ENCODE peak calls at places on chromosomes 6 and 20, in eight cellular contexts. G is fibroblast of pulmonary artery, O is tibial nerve, V is Calu3, C is type B pancreatic cell, Q is OCI-LY7, Z is astrocyte of the spinal cord, Y is fibroblast of lung. X is an unnamed sample.

GRCh38 chr6:137926985-137927384 is 59.9 kb downstream of the TNFAIP3 start:
- DNase-seq in G (no peak), O (no peak), V (no peak), C (no peak), Q (no peak), Z (no peak), Y (no peak), X (no peak)

GRCh38 chr6:119384444-119384843 is 34.9 kb upstream of the MAN1A1 start:
- DNase-seq in G (peak), O (no peak), V (no peak), C (no peak), Q (no peak), Z (peak), Y (peak), X (no peak)

GRCh38 chr6:144855812-144856531 is 570.8 kb downstream of the UTRN start:
- DNase-seq in G (no peak), O (no peak), V (no peak), C (no peak), Q (no peak), Z (no peak), Y (no peak), X (no peak)

GRCh38 chr6:38755874-38756273 is 40.8 kb downstream of the DNAH8 start:
- DNase-seq in G (no peak), O (no peak), V (no peak), C (no peak), Q (no peak), Z (no peak), Y (no peak), X (no peak)

GRCh38 chr6:21164768-21165326 is 428.7 kb upstream of the SOX4 start:
- DNase-seq in G (peak), O (no peak), V (no peak), C (no peak), Q (no peak), Z (peak), Y (peak), X (no peak)

GRCh38 chr20:2741463-2741862 is 48.9 kb downstream of the EBF4 start:
- DNase-seq in G (no peak), O (no peak), V (no peak), C (no peak), Q (no peak), Z (no peak), Y (no peak), X (no peak)

GRCh38 chr6:79764758-79765157 is 133.6 kb downstream of the SH3BGRL2 start:
- DNase-seq in G (no peak), O (no peak), V (no peak), C (no peak), Q (no peak), Z (no peak), Y (no peak), X (no peak)

GRCh38 chr20:23155141-23155590 is 69.0 kb upstream of the CD93 start:
- DNase-seq in G (no peak), O (no peak), V (no peak), C (no peak), Q (no peak), Z (no peak), Y (no peak), X (no peak)

GRCh38 chr20:37229300-37229699 is 32.3 kb downstream of the GHRH start:
- DNase-seq in G (no peak), O (no peak), V (no peak), C (no peak), Q (no peak), Z (no peak), Y (no peak), X (no peak)

GRCh38 chr20:61627791-61628415 is 375.8 kb downstream of the CDH4 start:
- DNase-seq in G (no peak), O (no peak), V (no peak), C (no peak), Q (no peak), Z (no peak), Y (no peak), X (no peak)

GRCh38 chr6:79079425-79080130 is 1.5 kb upstream of the PHIP start:
- DNase-seq in G (peak), O (no peak), V (no peak), C (no peak), Q (no peak), Z (peak), Y (peak), X (no peak)

GRCh38 chr20:11047559-11047958 is 373.8 kb upstream of the JAG1 start:
- DNase-seq in G (peak), O (no peak), V (peak), C (no peak), Q (no peak), Z (peak), Y (peak), X (no peak)

GRCh38 chr6:127255286-127255685 is 11.4 kb upstream of the RNF146 start:
- DNase-seq in G (no peak), O (no peak), V (no peak), C (no peak), Q (no peak), Z (no peak), Y (no peak), X (no peak)

GRCh38 chr6:161547617-161548016 is 273.8 kb upstream of the AGPAT4 start:
- DNase-seq in G (peak), O (no peak), V (no peak), C (no peak), Q (no peak), Z (no peak), Y (peak), X (no peak)

GRCh38 chr6:90110971-90111370 is 185.7 kb downstream of the BACH2 start:
- DNase-seq in G (no peak), O (no peak), V (no peak), C (no peak), Q (no peak), Z (no peak), Y (no peak), X (no peak)

GRCh38 chr6:40816601-40817000 is 222.4 kb downstream of the UNC5CL start:
- DNase-seq in G (no peak), O (no peak), V (no peak), C (no peak), Q (no peak), Z (no peak), Y (no peak), X (no peak)

GRCh38 chr6:8556370-8557018 is 121.1 kb upstream of the SLC35B3 start:
- DNase-seq in G (peak), O (no peak), V (no peak), C (no peak), Q (no peak), Z (peak), Y (peak), X (no peak)

GRCh38 chr6:111552241-111552744 is 53.4 kb downstream of the TRAF3IP2 start:
- DNase-seq in G (peak), O (peak), V (peak), C (peak), Q (no peak), Z (peak), Y (peak), X (peak)

GRCh38 chr20:23084845-23085355 is 1.2 kb downstream of the CD93 start:
- DNase-seq in G (no peak), O (no peak), V (no peak), C (no peak), Q (no peak), Z (no peak), Y (no peak), X (no peak)

DNA sequence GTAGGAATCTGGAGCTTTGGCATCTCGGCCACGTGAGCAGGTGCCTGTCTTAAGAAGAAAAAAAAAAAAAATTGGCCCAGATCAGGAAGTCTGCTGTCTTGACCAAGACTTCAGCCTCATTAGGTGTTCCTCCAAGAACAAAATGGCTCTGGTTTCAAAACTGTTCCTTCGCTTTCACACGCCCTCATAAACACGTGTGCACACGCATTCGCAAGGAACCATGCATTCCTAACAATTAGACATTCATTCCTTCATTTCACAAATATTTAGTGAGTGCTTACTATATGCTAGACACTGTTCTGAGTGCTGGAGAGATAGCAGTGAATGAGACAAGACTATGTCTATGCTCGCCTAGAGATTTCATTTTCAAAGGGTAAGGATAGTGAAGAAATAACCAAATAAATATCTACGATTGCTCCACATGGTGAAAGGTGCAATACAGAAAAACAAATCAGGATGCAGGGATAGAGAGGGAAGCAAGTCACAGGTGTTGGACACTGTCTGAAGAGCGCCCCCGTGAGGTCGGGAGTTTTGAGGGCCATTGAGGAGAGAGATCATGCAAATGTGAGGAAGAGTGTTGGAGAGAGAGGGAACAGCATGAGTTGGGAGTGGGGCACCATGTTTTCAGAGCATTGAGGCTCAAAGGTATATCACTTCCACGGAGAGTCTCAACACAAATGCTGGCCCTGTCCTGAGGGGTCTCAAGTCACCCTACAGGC is 53.3 kb downstream of the CCDC170 start:
- DNase-seq in G (no peak), O (no peak), V (no peak), C (no peak), Q (no peak), Z (no peak), Y (no peak), X (no peak)
- TF ChIP-seq CTCF in G (no peak), O (no peak), V (no peak), C (no peak), Q (peak), Z (peak), Y (no peak), X (no peak)

DNA sequence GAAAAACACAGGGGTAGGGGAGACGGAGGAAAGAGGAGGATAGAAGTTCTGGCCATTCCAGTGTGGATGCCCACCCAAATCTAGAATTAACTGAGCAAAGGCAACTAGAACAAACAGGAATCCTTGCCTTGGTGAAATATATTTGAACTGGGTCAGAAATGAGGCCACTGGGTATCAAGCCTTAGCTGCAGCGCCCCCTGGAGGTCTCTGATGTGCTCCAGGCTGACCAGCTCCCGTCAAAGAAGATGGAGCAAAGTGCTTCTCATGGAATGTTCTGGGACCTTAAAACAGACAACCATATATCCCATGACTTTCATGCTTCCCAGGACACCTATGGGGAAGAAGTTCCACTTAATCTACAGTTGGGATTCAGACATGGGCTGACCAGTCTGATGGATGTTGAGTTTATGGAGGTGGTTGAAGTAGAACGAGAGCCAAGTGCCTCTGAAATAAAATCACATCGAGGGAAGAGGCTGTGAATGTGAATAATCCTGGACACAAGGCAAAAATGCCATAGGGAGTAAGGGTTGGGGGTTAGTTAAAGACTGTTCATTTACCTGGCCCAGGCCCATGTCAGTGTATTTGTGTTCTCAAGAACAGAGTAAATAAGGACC is 50.4 kb downstream of the HLA-DPB1 start:
- DNase-seq in G (peak), O (peak), V (peak), C (no peak), Q (peak), Z (peak), Y (no peak), X (peak)
- TF ChIP-seq CTCF in G (peak), O (peak), V (peak), C (peak), Q (peak), Z (peak), Y (peak), X (peak)

GRCh38 chr20:57527728-57528127 is 2.8 kb upstream of the CTCFL start:
- DNase-seq in G (no peak), O (no peak), V (no peak), C (no peak), Q (no peak), Z (no peak), Y (no peak), X (no peak)

GRCh38 chr20:57528148-57528547 is 3.2 kb upstream of the CTCFL start:
- DNase-seq in G (no peak), O (no peak), V (no peak), C (no peak), Q (no peak), Z (no peak), Y (no peak), X (no peak)

GRCh38 chr20:57525328-57526053 is 551 bp upstream of the CTCFL start:
- DNase-seq in G (no peak), O (no peak), V (no peak), C (no peak), Q (no peak), Z (no peak), Y (no peak), X (no peak)

GRCh38 chr20:57526067-57526884 is 1.3 kb upstream of the CTCFL start:
- DNase-seq in G (no peak), O (no peak), V (peak), C (no peak), Q (peak), Z (no peak), Y (no peak), X (no peak)

DNA sequence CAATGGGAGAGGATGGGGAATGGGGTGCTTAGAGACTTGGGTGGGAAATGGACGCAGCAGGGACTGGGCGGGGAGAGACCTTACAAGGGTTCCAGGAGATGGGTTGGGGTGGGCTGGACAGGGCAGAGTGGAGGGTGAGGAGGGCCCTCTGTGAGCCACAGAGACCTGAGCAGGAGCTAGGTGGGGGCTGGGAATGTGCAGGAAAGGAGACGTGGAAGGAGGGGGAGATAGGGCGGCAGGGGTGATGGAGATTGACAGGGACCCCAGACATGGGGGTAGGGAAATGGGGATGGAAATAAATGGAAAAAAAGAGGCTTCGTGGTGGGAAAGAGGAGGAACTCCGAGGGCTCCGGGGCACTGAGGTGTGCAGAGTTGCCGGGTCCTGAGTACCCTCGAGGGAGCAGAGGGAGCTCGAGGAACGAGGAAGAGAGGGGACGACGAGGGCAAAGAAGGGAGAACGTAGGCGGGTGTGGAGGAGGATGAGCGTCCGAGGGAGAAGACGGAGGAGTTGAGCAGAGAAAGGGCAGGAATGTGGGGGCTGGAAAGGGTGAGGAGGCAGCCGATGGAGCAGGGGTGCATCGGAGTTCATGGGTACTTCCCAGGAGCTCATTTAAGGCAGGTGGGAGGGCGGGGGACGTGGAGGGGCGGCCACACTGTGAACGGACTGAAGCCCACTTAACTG is 2.1 kb upstream of the CTCFL start:
- DNase-seq in G (no peak), O (no peak), V (no peak), C (no peak), Q (no peak), Z (no peak), Y (no peak), X (no peak)
- TF ChIP-seq CTCF in G (no peak), O (no peak), V (peak), C (no peak), Q (no peak), Z (no peak), Y (no peak), X (no peak)

GRCh38 chr6:153790881-153791473 is 248.1 kb upstream of the OPRM1 start:
- DNase-seq in G (peak), O (no peak), V (no peak), C (no peak), Q (peak), Z (peak), Y (peak), X (no peak)
- TF ChIP-seq CTCF in G (peak), O (no peak), V (no peak), C (peak), Q (peak), Z (no peak), Y (no peak), X (peak)

GRCh38 chr20:33753143-33753542 is 21.3 kb downstream of the ZNF341 start:
- DNase-seq in G (no peak), O (no peak), V (no peak), C (no peak), Q (no peak), Z (no peak), Y (no peak), X (no peak)

GRCh38 chr20:33757046-33757445 is 25.2 kb downstream of the ZNF341 start:
- DNase-seq in G (no peak), O (no peak), V (no peak), C (no peak), Q (no peak), Z (no peak), Y (no peak), X (no peak)

GRCh38 chr20:33753763-33754162 is 22.0 kb downstream of the ZNF341 start:
- DNase-seq in G (peak), O (no peak), V (no peak), C (no peak), Q (no peak), Z (no peak), Y (peak), X (no peak)

GRCh38 chr20:33761698-33762250 is 30.0 kb downstream of the ZNF341 start:
- DNase-seq in G (no peak), O (no peak), V (no peak), C (no peak), Q (no peak), Z (no peak), Y (no peak), X (no peak)

DNA sequence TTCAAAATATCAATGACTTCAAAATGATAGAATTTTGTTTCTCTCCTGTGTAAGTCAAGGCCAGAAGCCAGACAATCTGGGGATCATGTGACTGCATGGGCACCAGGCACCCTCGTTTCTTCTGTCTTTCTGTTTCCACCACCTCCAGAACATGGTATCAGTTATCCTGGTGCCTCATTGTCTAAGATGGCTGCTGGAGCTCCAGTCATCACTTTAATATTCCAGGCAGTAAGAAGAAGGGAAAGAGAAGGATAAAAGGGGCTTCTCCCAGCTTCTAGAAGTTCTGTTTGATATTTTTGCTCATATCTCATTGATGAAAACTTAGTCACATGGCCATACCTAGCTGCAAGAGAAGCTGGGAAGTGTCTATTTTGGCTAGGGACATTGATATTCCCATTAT is 25.7 kb downstream of the ZNF341 start:
- DNase-seq in G (no peak), O (no peak), V (no peak), C (no peak), Q (no peak), Z (no peak), Y (no peak), X (no peak)
- TF ChIP-seq CTCF in G (no peak), O (no peak), V (no peak), C (no peak), Q (no peak), Z (no peak), Y (no peak), X (no peak)

GRCh38 chr6:131910219-131910589 is 41.0 kb downstream of the CCN2 start:
- DNase-seq in G (no peak), O (no peak), V (no peak), C (no peak), Q (no peak), Z (no peak), Y (no peak), X (no peak)

GRCh38 chr6:131911951-131912350 is 39.2 kb downstream of the CCN2 start:
- DNase-seq in G (no peak), O (no peak), V (no peak), C (no peak), Q (no peak), Z (no peak), Y (peak), X (no peak)

GRCh38 chr6:131910956-131911355 is 40.2 kb downstream of the CCN2 start:
- DNase-seq in G (no peak), O (no peak), V (no peak), C (no peak), Q (no peak), Z (no peak), Y (no peak), X (no peak)

GRCh38 chr6:131914234-131914633 is 36.9 kb downstream of the CCN2 start:
- DNase-seq in G (no peak), O (no peak), V (no peak), C (no peak), Q (no peak), Z (no peak), Y (peak), X (no peak)

GRCh38 chr6:131909408-131910218 is 41.6 kb downstream of the CCN2 start:
- DNase-seq in G (peak), O (peak), V (peak), C (peak), Q (peak), Z (peak), Y (peak), X (peak)
- TF ChIP-seq CTCF in G (peak), O (peak), V (peak), C (peak), Q (peak), Z (peak), Y (peak), X (peak)

GRCh38 chr6:33236852-33237251 is 28.6 kb downstream of the RING1 start:
- DNase-seq in G (no peak), O (no peak), V (no peak), C (no peak), Q (no peak), Z (no peak), Y (no peak), X (no peak)
- TF ChIP-seq CTCF in G (no peak), O (no peak), V (no peak), C (no peak), Q (no peak), Z (no peak), Y (no peak), X (no peak)

GRCh38 chr20:45963059-45964011 is 8.7 kb downstream of the ZNF335 start:
- DNase-seq in G (peak), O (no peak), V (peak), C (no peak), Q (peak), Z (peak), Y (peak), X (no peak)
- TF ChIP-seq CTCF in G (peak), O (peak), V (peak), C (peak), Q (peak), Z (peak), Y (peak), X (peak)

GRCh38 chr6:148745926-148746325 is 904 bp upstream of the UST start:
- DNase-seq in G (no peak), O (no peak), V (no peak), C (no peak), Q (no peak), Z (no peak), Y (peak), X (no peak)

GRCh38 chr6:148747493-148748160 is 797 bp downstream of the UST start:
- DNase-seq in G (peak), O (peak), V (peak), C (peak), Q (peak), Z (peak), Y (peak), X (peak)

GRCh38 chr6:148747145-148747492 is 289 bp downstream of the UST start:
- DNase-seq in G (peak), O (peak), V (peak), C (peak), Q (no peak), Z (peak), Y (no peak), X (peak)

GRCh38 chr6:148743476-148743875 is 3.4 kb upstream of the UST start:
- DNase-seq in G (no peak), O (no peak), V (no peak), C (no peak), Q (no peak), Z (no peak), Y (no peak), X (no peak)

GRCh38 chr6:148746363-148747144 is at the start of gene UST:
- DNase-seq in G (peak), O (peak), V (peak), C (peak), Q (peak), Z (peak), Y (peak), X (peak)
- TF ChIP-seq CTCF in G (peak), O (peak), V (no peak), C (peak), Q (peak), Z (peak), Y (peak), X (peak)